ENCODE peak calls at places on chromosomes 12 and 14, in four cellular contexts. J is coronary artery, E is Peyer's patch, Y is uterus. I is an unnamed sample.

GRCh38 chr12:94994312-94994711 is 9.2 kb downstream of the NDUFA12 start:
- DNase-seq in J (no peak), E (no peak), Y (no peak), I (no peak)

GRCh38 chr14:57408037-57408436 is 17.7 kb downstream of the NAA30 start:
- DNase-seq in J (no peak), E (no peak), Y (no peak), I (no peak)

GRCh38 chr14:53929871-53930685 is 26.5 kb downstream of the BMP4 start:
- DNase-seq in E (no peak), Y (no peak), J (no peak), I (no peak)

GRCh38 chr14:74962059-74962458 is 6.7 kb upstream of the PGF start:
- DNase-seq in E (no peak), J (no peak), Y (no peak), I (no peak)

GRCh38 chr12:65609359-65609771 is 214.9 kb upstream of the HMGA2 start:
- DNase-seq in J (no peak), Y (no peak), E (no peak), I (no peak)

GRCh38 chr14:95941897-95942296 is 65.3 kb downstream of the TUNAR start:
- DNase-seq in J (no peak), Y (no peak), E (no peak), I (no peak)

GRCh38 chr12:31952418-31952817 is 6.8 kb upstream of the RESF1 start:
- DNase-seq in E (no peak), Y (no peak), J (no peak), I (no peak)

GRCh38 chr12:98416845-98417244 is 98.5 kb upstream of the TMPO start:
- DNase-seq in J (no peak), E (no peak), Y (no peak), I (no peak)

GRCh38 chr12:106907846-106908245 is 47.9 kb upstream of the TMEM263 start:
- DNase-seq in J (no peak), Y (no peak), E (no peak), I (no peak)

GRCh38 chr12:66139328-66139727 is 8.8 kb upstream of the LLPH start:
- DNase-seq in J (no peak), E (no peak), Y (no peak), I (no peak)

GRCh38 chr14:91350813-91351507 is 66.7 kb downstream of the CCDC88C start:
- DNase-seq in Y (no peak), J (no peak), E (peak; percentile 53), I (no peak)

GRCh38 chr14:81625343-81625742 is 91.7 kb upstream of the SEL1L start:
- DNase-seq in E (no peak), J (no peak), Y (no peak), I (no peak)

GRCh38 chr14:75046899-75047298 is 4.4 kb downstream of the MLH3 start:
- DNase-seq in E (no peak), J (no peak), Y (no peak), I (no peak)

GRCh38 chr12:65660096-65660495 is 164.2 kb upstream of the HMGA2 start:
- DNase-seq in E (no peak), Y (no peak), J (no peak), I (no peak)

GRCh38 chr14:32998433-32998832 is 59.8 kb downstream of the NPAS3 start:
- DNase-seq in E (no peak), Y (no peak), J (no peak), I (no peak)

GRCh38 chr12:110776410-110776809 is 33.7 kb upstream of the PPP1CC start:
- DNase-seq in E (peak; percentile 25), J (no peak), Y (no peak), I (no peak)

GRCh38 chr14:61588419-61588901 is 106.9 kb upstream of the HIF1A start:
- DNase-seq in E (no peak), Y (no peak), J (no peak), I (no peak)

GRCh38 chr12:119169150-119169549 is 9.6 kb upstream of the HSPB8 start:
- DNase-seq in Y (no peak), E (no peak), J (no peak), I (no peak)

GRCh38 chr14:22885975-22886374 is 3.0 kb downstream of the REM2 start:
- DNase-seq in E (no peak), J (no peak), Y (no peak), I (no peak)

GRCh38 chr14:69657961-69658360 is 46.6 kb downstream of the SUSD6 start:
- DNase-seq in J (no peak), E (no peak), Y (no peak), I (no peak)

GRCh38 chr14:68677901-68678300 is 115.0 kb downstream of the ZFP36L1 start:
- DNase-seq in Y (no peak), J (no peak), E (no peak), I (no peak)

GRCh38 chr12:19880076-19880475 is 440.8 kb downstream of the AEBP2 start:
- DNase-seq in J (no peak), E (no peak), Y (no peak), I (no peak)

GRCh38 chr12:88206636-88207035 is 64.5 kb downstream of the TMTC3 start:
- DNase-seq in Y (no peak), J (no peak), E (no peak), I (no peak)

GRCh38 chr12:99772274-99772673 is 124.7 kb downstream of the GARIN6 start:
- DNase-seq in Y (no peak), E (no peak), J (no peak), I (no peak)

DNA sequence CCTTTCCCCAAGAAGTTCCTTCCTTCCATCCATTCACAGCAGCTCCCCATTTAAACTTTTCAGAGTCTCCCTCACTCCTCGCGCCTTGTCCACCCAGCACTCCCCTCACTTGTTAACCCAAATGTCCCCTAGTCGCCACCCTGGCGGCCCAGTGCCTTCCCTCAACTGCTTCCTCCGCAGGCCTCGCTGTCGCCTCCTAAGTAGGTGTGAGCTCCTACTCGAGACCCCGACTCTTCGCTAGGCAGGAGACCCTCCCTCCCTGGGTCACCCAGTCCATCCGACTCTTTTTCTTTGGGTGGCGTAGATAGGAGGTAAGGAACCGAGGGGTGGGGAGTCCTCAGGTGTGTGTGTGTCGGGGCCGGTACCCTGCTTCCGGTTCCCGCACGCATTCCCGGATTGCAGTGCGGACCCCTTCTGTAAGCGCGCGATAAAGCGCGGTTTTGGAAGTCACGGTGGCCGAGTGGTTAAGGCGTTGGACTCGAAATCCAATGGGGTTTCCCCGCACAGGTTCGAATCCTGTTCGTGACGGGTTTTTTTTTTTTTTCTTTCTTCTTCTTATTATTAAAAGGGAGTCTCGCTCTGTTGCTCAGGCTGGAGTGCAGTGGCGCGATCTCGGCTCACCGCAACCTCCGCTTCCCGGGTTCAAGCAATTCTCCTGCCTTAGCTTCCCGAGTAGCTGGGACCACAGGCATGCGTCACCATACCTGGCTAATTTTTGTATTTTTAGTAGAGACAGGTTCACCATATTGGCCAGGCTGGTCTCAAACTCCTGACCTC is 823 bp upstream of the SMARCC2 start:
- DNase-seq in E (peak; percentile 78), Y (peak; percentile 92), J (peak; percentile 89), I (peak; percentile 74)
- TF ChIP-seq CTCF in E (no peak), Y (no peak), J (peak; percentile 17), I (no peak)

GRCh38 chr14:104660597-104660996 is 28.8 kb upstream of the INF2 start:
- DNase-seq in Y (no peak), J (no peak), E (peak; percentile 90), I (no peak)

GRCh38 chr14:104661086-104661485 is 28.3 kb upstream of the INF2 start:
- DNase-seq in J (no peak), E (no peak), Y (no peak), I (no peak)

GRCh38 chr14:104659146-104659545 is 30.3 kb upstream of the INF2 start:
- DNase-seq in J (no peak), E (no peak), Y (no peak), I (no peak)

GRCh38 chr14:104658325-104658712 is 31.1 kb upstream of the INF2 start:
- DNase-seq in J (no peak), E (peak; percentile 67), Y (no peak), I (no peak)

DNA sequence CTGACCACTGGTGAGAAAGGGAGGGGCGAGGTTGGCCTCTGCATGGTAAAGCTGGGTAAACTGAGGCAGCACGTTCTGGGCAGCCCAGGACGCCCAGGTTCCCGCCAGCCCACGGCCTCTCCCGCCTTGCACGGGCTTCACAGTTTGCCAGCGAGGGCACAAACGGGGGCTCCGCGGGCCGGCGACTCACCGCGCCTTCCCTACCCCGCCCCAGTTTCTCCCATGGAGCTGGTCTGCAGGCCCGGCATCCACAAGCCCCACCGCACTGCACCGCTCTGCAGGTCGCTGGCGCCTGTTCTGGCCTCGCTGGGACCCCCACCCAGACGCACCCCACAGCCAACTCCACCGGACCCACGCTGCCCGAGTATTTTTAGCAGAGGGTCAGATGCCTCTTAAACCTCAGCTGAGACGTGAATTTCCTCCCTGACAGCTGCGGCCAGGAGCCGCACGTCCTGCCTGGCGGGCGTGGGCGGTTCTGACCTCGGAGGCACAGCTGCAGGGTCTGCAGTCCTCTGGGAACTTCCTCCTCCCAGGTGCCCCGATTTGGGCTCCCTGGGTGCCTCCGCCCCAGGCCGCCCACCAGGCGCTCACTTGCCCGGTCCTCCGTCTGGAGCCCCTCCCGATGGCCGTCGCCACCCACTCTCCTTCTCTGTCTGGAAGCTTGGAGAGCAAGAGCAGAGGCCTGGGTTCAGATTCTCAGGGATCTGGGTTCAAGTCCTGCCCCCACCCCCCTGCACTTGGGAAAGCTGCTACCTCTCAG is 29.5 kb upstream of the INF2 start:
- DNase-seq in E (peak; percentile 77), J (no peak), Y (no peak), I (no peak)
- H3K4me3 ChIP-seq in E (peak overlapping the region; percentile 44), J (no peak overlapping the region), Y (no peak overlapping the region), I (no peak overlapping the region)

GRCh38 chr12:29155079-29155478 is 6.0 kb downstream of the FAR2 start:
- DNase-seq in J (no peak), E (no peak), Y (no peak), I (no peak)

GRCh38 chr12:29149691-29150382 is 759 bp downstream of the FAR2 start:
- DNase-seq in Y (no peak), E (no peak), J (no peak), I (no peak)

GRCh38 chr12:29152223-29152868 is 3.3 kb downstream of the FAR2 start:
- DNase-seq in Y (no peak), J (no peak), E (no peak), I (no peak)

GRCh38 chr12:29148958-29149690 is at the start of gene FAR2:
- DNase-seq in J (no peak), E (no peak), Y (peak; percentile 36), I (peak; percentile 49)

GRCh38 chr12:29153231-29153630 is 4.2 kb downstream of the FAR2 start:
- DNase-seq in E (no peak), J (no peak), Y (no peak), I (no peak)
- TF ChIP-seq CTCF in E (no peak), J (no peak), Y (no peak), I (no peak)

DNA sequence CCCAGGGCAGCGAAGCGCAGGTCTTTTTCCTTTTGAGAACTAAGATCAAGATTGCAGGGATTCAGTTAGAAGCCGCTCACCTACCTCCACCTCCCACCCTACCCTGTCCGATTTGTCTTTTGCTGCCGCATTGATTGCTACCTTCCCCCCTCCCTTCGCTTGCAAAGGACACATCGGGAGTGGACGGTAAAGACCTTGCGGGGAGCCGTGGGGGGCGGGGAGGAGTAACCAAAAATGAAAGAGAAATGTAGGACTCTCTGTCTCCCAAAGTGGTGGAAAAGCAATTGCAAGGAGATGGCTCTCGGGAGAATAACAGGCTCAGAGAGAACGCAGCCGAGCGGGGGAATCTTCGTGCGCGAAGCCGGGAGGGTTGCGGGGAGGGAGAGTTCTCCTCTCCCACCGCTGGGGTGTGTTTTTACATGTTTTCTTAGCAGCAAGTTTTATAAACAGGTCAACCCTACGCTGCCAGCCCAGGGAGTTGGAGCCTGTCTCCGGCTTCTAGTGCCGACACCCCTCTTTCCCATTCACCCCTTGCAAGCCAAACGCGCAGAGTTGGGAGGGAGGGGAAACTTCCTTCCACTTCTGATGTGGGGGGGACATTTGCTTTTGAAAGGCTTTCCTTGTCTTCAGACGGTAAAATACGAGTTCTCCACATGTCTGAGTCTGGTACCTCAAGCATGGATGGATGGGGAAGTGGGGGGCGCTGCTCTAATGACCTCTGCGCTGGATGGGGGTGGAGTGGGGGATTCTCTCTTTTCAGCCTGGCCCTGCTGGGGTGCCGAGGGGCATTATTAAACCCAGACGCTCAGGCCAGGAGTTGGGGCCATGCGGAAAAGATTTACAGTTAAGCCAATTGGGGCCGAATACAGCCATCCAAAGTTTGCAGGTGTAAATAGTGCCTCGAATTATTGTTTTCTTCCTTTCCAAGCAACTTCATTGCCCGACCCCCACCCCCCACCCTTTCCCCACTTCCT is 8.9 kb upstream of the TBX3 start:
- DNase-seq in J (no peak), E (no peak), Y (peak; percentile 41), I (no peak)
- H3K4me3 ChIP-seq in J (peak overlapping the region; percentile 66), E (peak overlapping the region; percentile 9), Y (peak overlapping the region; percentile 43), I (peak overlapping the region; percentile 41)